ENCODE peak calls at places on chromosomes 12 and 14, in four cellular contexts. One of them, this sample, is unnamed.
A peak's percentile ranks its signal among the peaks of the same experiment; 100 is the strongest.

GRCh38 chr12:52772727-52773126 is 4.4 kb downstream of the KRT76 start:
- DNase-seq in A549: no peak
- DNase-seq in heart left ventricle: no peak
- DNase-seq in testis: no peak
- DNase-seq in this sample: no peak

GRCh38 chr14:29109589-29109988 is 343.0 kb downstream of the FOXG1 start:
- DNase-seq in heart left ventricle: no peak
- DNase-seq in A549: no peak
- DNase-seq in testis: no peak
- DNase-seq in this sample: no peak

GRCh38 chr14:32809255-32809654 is 129.4 kb upstream of the NPAS3 start:
- DNase-seq in heart left ventricle: no peak
- DNase-seq in testis: no peak
- DNase-seq in A549: no peak
- DNase-seq in this sample: no peak

GRCh38 chr12:128771681-128772080 is 52.1 kb downstream of the SLC15A4 start:
- DNase-seq in heart left ventricle: no peak
- DNase-seq in testis: no peak
- DNase-seq in A549: no peak
- DNase-seq in this sample: no peak

GRCh38 chr12:52313461-52313860 is 7.7 kb downstream of the KRT83 start:
- DNase-seq in testis: no peak
- DNase-seq in A549: no peak
- DNase-seq in heart left ventricle: no peak
- DNase-seq in this sample: no peak

GRCh38 chr12:1583421-1584078 is 10.8 kb downstream of the FBXL14 start:
- DNase-seq in testis: peak; percentile 78
- DNase-seq in A549: peak; percentile 74
- DNase-seq in heart left ventricle: peak; percentile 71
- DNase-seq in this sample: no peak

GRCh38 chr12:30794591-30795409 is 40.0 kb upstream of the CAPRIN2 start:
- DNase-seq in heart left ventricle: peak; percentile 29
- DNase-seq in testis: no peak
- DNase-seq in A549: peak; percentile 86
- DNase-seq in this sample: no peak

GRCh38 chr12:27499377-27499776 is 24.6 kb upstream of the PPFIBP1 start:
- DNase-seq in testis: no peak
- DNase-seq in heart left ventricle: no peak
- DNase-seq in A549: no peak
- DNase-seq in this sample: no peak

GRCh38 chr12:102417055-102417454 is 63.3 kb downstream of the IGF1 start:
- DNase-seq in A549: no peak
- DNase-seq in testis: no peak
- DNase-seq in heart left ventricle: no peak
- DNase-seq in this sample: no peak

GRCh38 chr12:12508612-12509011 is 54.1 kb downstream of the DUSP16 start:
- DNase-seq in testis: no peak
- DNase-seq in heart left ventricle: no peak
- DNase-seq in A549: no peak
- DNase-seq in this sample: no peak

GRCh38 chr14:54152351-54152750 is 195.7 kb upstream of the BMP4 start:
- DNase-seq in A549: no peak
- DNase-seq in testis: no peak
- DNase-seq in heart left ventricle: no peak
- DNase-seq in this sample: no peak

GRCh38 chr12:40446385-40446784 is 221.6 kb downstream of the LRRK2 start:
- DNase-seq in heart left ventricle: no peak
- DNase-seq in A549: peak; percentile 32
- DNase-seq in testis: no peak
- DNase-seq in this sample: no peak

GRCh38 chr12:132955094-132955932 is 793 bp downstream of the ZNF605 start:
- DNase-seq in A549: peak; percentile 21
- DNase-seq in heart left ventricle: no peak
- DNase-seq in testis: peak; percentile 34
- DNase-seq in this sample: peak; percentile 51

GRCh38 chr12:30025317-30025716 is 241.6 kb upstream of the TMTC1 start:
- DNase-seq in heart left ventricle: no peak
- DNase-seq in testis: no peak
- DNase-seq in A549: no peak
- DNase-seq in this sample: no peak

GRCh38 chr12:103673487-103673886 is 86.4 kb downstream of the STAB2 start:
- DNase-seq in testis: no peak
- DNase-seq in heart left ventricle: no peak
- DNase-seq in A549: no peak
- DNase-seq in this sample: no peak

GRCh38 chr14:60722836-60723217 is 1.3 kb downstream of the SIX4 start:
- DNase-seq in A549: peak; percentile 15
- DNase-seq in heart left ventricle: no peak
- DNase-seq in testis: no peak
- DNase-seq in this sample: no peak

GRCh38 chr14:94998702-94999101 is 158.6 kb downstream of the DICER1 start:
- DNase-seq in heart left ventricle: no peak
- DNase-seq in testis: no peak
- DNase-seq in A549: no peak
- DNase-seq in this sample: no peak

GRCh38 chr12:114682920-114683708 is 861 bp downstream of the TBX3 start:
- DNase-seq in testis: peak; percentile 66
- DNase-seq in A549: peak; percentile 49
- DNase-seq in heart left ventricle: peak; percentile 41
- DNase-seq in this sample: no peak

GRCh38 chr14:95191445-95192199 is 34.3 kb upstream of the DICER1 start:
- DNase-seq in testis: no peak
- DNase-seq in A549: no peak
- DNase-seq in heart left ventricle: no peak
- DNase-seq in this sample: no peak

GRCh38 chr12:62649412-62650116 is 182.9 kb downstream of the MON2 start:
- DNase-seq in testis: no peak
- DNase-seq in heart left ventricle: no peak
- DNase-seq in A549: no peak
- DNase-seq in this sample: no peak

GRCh38 chr14:64569108-64570045 is 19.6 kb downstream of the PPP1R36 start:
- DNase-seq in A549: peak; percentile 64
- DNase-seq in testis: peak; percentile 45
- DNase-seq in heart left ventricle: peak; percentile 51
- DNase-seq in this sample: peak; percentile 55

GRCh38 chr12:71426030-71426570 is 13.5 kb upstream of the LGR5 start:
- DNase-seq in testis: no peak
- DNase-seq in A549: no peak
- DNase-seq in heart left ventricle: no peak
- DNase-seq in this sample: no peak
- H3K27ac ChIP-seq in testis: no peak overlapping the region
- H3K27ac ChIP-seq in A549: no peak overlapping the region
- H3K27ac ChIP-seq in heart left ventricle: no peak overlapping the region
- H3K27ac ChIP-seq in this sample: no peak overlapping the region

DNA sequence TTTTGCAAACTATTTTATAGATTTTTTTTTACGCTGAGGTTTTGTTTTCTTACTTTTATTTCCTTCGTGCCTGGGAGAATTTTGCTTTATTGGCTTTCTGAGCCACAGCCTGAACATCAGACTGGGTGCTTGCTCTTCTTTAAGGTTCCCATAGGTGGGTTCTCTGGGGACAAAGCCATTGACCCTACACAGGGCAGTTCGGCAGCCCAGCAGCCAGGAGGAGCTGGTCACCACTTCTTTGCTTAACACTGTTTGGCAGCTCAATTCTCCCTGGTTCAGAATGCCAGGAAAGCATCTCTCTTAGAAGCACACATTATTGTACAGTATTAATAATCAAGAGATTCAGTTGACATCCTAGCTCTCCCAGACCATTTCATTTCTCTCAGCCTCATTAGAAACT is 140.8 kb upstream of the NEDD1 start:
- DNase-seq in A549: no peak
- DNase-seq in heart left ventricle: no peak
- DNase-seq in testis: no peak
- DNase-seq in this sample: no peak
- TF ChIP-seq CTCF in A549: no peak
- TF ChIP-seq CTCF in heart left ventricle: no peak
- TF ChIP-seq CTCF in testis: no peak
- TF ChIP-seq CTCF in this sample: no peak

GRCh38 chr14:105348945-105349699 is 34.6 kb downstream of the PACS2 start:
- DNase-seq in A549: no peak
- DNase-seq in testis: no peak
- DNase-seq in heart left ventricle: no peak
- DNase-seq in this sample: no peak

GRCh38 chr14:105347587-105347968 is 33.0 kb downstream of the PACS2 start:
- DNase-seq in A549: no peak
- DNase-seq in heart left ventricle: no peak
- DNase-seq in testis: no peak
- DNase-seq in this sample: no peak

GRCh38 chr14:105349992-105350391 is 35.4 kb downstream of the PACS2 start:
- DNase-seq in testis: no peak
- DNase-seq in heart left ventricle: no peak
- DNase-seq in A549: no peak
- DNase-seq in this sample: no peak

GRCh38 chr14:105346880-105347586 is 32.5 kb downstream of the PACS2 start:
- DNase-seq in testis: no peak
- DNase-seq in heart left ventricle: no peak
- DNase-seq in A549: no peak
- DNase-seq in this sample: no peak

GRCh38 chr14:105348169-105348944 is 33.8 kb downstream of the PACS2 start:
- DNase-seq in heart left ventricle: no peak
- DNase-seq in testis: no peak
- DNase-seq in A549: no peak
- DNase-seq in this sample: no peak
- H3K27ac ChIP-seq in heart left ventricle: no peak overlapping the region
- H3K27ac ChIP-seq in testis: no peak overlapping the region
- H3K27ac ChIP-seq in A549: no peak overlapping the region
- H3K27ac ChIP-seq in this sample: no peak overlapping the region

DNA sequence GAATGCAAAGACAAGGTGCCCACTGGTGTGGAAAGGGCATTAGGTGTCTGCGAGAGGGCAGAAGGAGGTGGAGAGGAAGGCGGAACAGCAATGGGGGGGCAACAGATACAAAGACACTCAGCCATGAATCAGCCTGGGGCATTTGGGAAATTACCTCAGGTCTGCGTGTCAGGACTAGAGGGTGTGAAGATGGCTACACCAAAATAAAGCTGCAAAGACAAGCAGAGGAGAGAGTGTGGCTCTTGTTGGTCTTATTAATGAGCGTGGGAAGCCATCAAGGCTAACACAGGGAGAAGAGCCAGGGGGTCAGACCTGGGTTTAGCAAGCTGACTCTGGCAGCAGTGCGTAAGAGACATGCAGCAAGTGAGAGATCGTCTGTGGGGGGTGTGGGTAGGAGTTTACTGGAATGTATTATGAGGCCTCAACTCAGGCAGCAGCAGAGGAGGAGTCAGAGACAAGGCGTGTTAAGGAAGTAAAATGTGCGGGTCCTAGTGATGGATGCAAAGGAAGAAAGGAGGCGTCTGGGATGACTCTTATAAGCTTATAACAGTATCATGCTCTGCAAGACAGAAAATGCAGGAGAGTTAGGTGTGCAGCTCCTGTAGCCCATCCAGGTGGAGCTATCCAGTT is 50.6 kb downstream of the KCNK10 start:
- DNase-seq in testis: no peak
- DNase-seq in heart left ventricle: no peak
- DNase-seq in A549: no peak
- DNase-seq in this sample: no peak
- TF ChIP-seq CTCF in testis: no peak
- TF ChIP-seq CTCF in heart left ventricle: no peak
- TF ChIP-seq CTCF in A549: no peak
- TF ChIP-seq CTCF in this sample: no peak

DNA sequence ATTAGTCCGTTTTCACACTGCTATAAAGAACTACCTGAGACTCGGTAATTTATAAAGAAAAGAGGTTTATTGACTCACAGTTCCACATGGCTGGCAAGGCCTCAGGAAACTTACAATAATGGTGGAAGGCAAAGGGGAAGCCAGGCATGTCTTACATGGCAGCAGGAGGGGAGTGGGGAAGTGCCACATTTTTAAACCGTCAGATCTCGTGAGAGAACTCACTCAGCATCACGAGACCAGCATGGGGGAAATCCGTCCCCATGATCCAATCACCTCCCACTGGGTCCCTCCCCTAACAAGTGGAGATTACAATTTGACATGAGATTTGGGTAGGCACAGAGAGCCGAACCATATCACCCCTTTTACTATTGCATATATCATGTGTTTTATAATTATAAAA is 2.0 kb upstream of the PIGH start:
- DNase-seq in testis: no peak
- DNase-seq in A549: no peak
- DNase-seq in heart left ventricle: no peak
- DNase-seq in this sample: no peak
- H3K27ac ChIP-seq in testis: no peak overlapping the region
- H3K27ac ChIP-seq in A549: no peak overlapping the region
- H3K27ac ChIP-seq in heart left ventricle: no peak overlapping the region
- H3K27ac ChIP-seq in this sample: no peak overlapping the region

GRCh38 chr14:99037777-99038176 is 234.2 kb downstream of the BCL11B start:
- DNase-seq in heart left ventricle: no peak
- DNase-seq in testis: no peak
- DNase-seq in A549: no peak
- DNase-seq in this sample: no peak
- TF ChIP-seq CTCF in heart left ventricle: no peak
- TF ChIP-seq CTCF in testis: no peak
- TF ChIP-seq CTCF in A549: no peak
- TF ChIP-seq CTCF in this sample: no peak

GRCh38 chr14:56210570-56210969 is 92.4 kb downstream of the PELI2 start:
- DNase-seq in testis: no peak
- DNase-seq in A549: no peak
- DNase-seq in heart left ventricle: no peak
- DNase-seq in this sample: no peak

GRCh38 chr14:56206576-56206975 is 88.4 kb downstream of the PELI2 start:
- DNase-seq in testis: no peak
- DNase-seq in A549: no peak
- DNase-seq in heart left ventricle: no peak
- DNase-seq in this sample: no peak

GRCh38 chr14:56207626-56208297 is 89.6 kb downstream of the PELI2 start:
- DNase-seq in testis: no peak
- DNase-seq in A549: no peak
- DNase-seq in heart left ventricle: no peak
- DNase-seq in this sample: no peak

GRCh38 chr14:56211124-56211523 is 92.9 kb downstream of the PELI2 start:
- DNase-seq in heart left ventricle: no peak
- DNase-seq in testis: no peak
- DNase-seq in A549: no peak
- DNase-seq in this sample: no peak

GRCh38 chr14:56208520-56208919 is 90.3 kb downstream of the PELI2 start:
- DNase-seq in A549: no peak
- DNase-seq in testis: no peak
- DNase-seq in heart left ventricle: no peak
- DNase-seq in this sample: no peak
- H3K27ac ChIP-seq in A549: no peak overlapping the region
- H3K27ac ChIP-seq in testis: no peak overlapping the region
- H3K27ac ChIP-seq in heart left ventricle: no peak overlapping the region
- H3K27ac ChIP-seq in this sample: no peak overlapping the region